ENCODE peak calls at places on chromosomes 5 and 9, in four cellular contexts. One of them, this sample, is unnamed.

GRCh38 chr9:131873891-131874440 is 134.1 kb upstream of the RAPGEF1 start:
- DNase-seq in stomach: no peak
- DNase-seq in A549: no peak
- DNase-seq in ovary: no peak
- DNase-seq in this sample: no peak

GRCh38 chr5:79962580-79963222 is 28.4 kb downstream of the MTX3 start:
- DNase-seq in A549: no peak
- DNase-seq in ovary: no peak
- DNase-seq in stomach: no peak
- DNase-seq in this sample: no peak

GRCh38 chr5:149358294-149358651 is 427 bp downstream of the PCYOX1L start:
- DNase-seq in A549: no peak
- DNase-seq in stomach: peak
- DNase-seq in ovary: peak
- DNase-seq in this sample: peak

GRCh38 chr5:133967124-133967523 is 1.3 kb downstream of the C5orf15 start:
- DNase-seq in ovary: no peak
- DNase-seq in A549: no peak
- DNase-seq in stomach: no peak
- DNase-seq in this sample: no peak

GRCh38 chr9:131503626-131504465 is 1.1 kb downstream of the POMT1 start:
- DNase-seq in ovary: no peak
- DNase-seq in stomach: no peak
- DNase-seq in A549: peak
- DNase-seq in this sample: no peak

GRCh38 chr9:123716339-123716738 is 213.6 kb downstream of the DENND1A start:
- DNase-seq in stomach: no peak
- DNase-seq in A549: no peak
- DNase-seq in ovary: no peak
- DNase-seq in this sample: no peak

GRCh38 chr5:115072266-115073056 is 97.2 kb downstream of the TRIM36 start:
- DNase-seq in ovary: no peak
- DNase-seq in A549: no peak
- DNase-seq in stomach: no peak
- DNase-seq in this sample: no peak

GRCh38 chr9:34375901-34376595 is 650 bp downstream of the MYORG start:
- DNase-seq in stomach: peak
- DNase-seq in A549: peak
- DNase-seq in ovary: peak
- DNase-seq in this sample: no peak

GRCh38 chr5:143002459-143003327 is 232.5 kb downstream of the ARHGAP26 start:
- DNase-seq in ovary: no peak
- DNase-seq in A549: peak
- DNase-seq in stomach: peak
- DNase-seq in this sample: no peak

GRCh38 chr5:174834081-174834480 is 109.7 kb downstream of the MSX2 start:
- DNase-seq in stomach: no peak
- DNase-seq in A549: no peak
- DNase-seq in ovary: no peak
- DNase-seq in this sample: no peak

GRCh38 chr9:16241231-16241630 is 629.2 kb downstream of the BNC2 start:
- DNase-seq in stomach: no peak
- DNase-seq in ovary: no peak
- DNase-seq in A549: no peak
- DNase-seq in this sample: no peak

DNA sequence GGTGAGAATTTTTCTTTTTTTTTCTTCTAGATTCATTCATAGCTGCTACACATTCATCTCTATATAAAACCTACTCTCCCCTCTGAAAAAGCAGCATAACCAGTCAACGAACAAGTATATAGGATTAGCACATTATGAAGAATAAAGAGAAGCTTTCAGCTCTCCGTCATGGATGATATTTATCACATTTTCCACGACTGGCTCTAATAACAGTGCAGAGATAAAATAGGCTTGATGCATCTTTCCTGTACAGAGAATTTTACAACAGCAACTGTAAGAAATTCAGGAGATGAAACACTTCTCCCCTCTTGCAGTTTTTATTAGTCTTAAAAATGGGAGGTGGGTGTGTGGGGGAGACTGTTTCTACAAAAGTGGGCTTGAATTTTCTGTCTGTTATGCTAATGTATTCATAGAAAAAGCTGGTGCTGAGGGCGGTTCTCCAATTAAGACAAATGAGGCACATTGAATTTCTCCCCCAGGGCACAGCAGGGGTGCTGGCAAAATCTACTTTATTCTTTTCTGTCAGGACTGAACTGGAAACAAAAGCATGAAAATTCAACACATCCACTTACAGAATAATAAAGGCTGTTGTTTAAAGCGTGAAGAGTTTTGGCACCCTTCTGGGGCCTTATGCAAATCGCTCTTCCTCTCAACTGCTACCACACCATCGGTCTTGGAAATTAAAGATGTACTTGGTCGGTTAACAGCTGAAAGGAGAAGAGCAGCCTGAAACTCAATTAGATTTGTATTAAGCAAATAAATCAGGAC is 233.9 kb upstream of the ZNF608 start:
- DNase-seq in A549: no peak
- DNase-seq in ovary: no peak
- DNase-seq in stomach: no peak
- DNase-seq in this sample: no peak
- H3K27ac ChIP-seq in A549: no peak
- H3K27ac ChIP-seq in ovary: no peak
- H3K27ac ChIP-seq in stomach: no peak
- H3K27ac ChIP-seq in this sample: peak

DNA sequence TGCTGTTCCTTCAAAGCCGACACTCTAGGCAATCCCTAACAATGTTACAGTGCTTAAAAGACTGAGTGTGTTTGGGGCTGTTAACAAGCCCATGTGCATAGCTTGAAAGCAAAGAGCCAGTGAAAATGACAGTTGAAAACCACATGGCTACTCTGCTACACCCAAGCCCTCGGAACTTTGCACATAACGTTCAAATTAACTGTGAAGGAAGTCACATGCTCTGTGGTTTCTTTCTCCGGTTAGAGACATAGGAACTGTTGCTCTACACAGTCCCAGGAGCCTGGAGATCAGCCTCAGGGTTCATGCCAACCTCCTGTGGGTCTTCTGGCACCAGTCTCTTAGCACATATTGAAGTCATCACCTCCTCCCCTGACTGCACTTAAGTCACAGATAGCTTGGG is 51.1 kb downstream of the C9orf152 start:
- DNase-seq in stomach: no peak
- DNase-seq in A549: no peak
- DNase-seq in ovary: no peak
- DNase-seq in this sample: no peak
- TF ChIP-seq CTCF in stomach: no peak
- TF ChIP-seq CTCF in A549: no peak
- TF ChIP-seq CTCF in ovary: no peak
- TF ChIP-seq CTCF in this sample: no peak

GRCh38 chr5:40622463-40623252 is 57.1 kb upstream of the PTGER4 start:
- DNase-seq in A549: no peak
- DNase-seq in stomach: no peak
- DNase-seq in ovary: no peak
- DNase-seq in this sample: no peak
- TF ChIP-seq EP300 in A549: no peak
- TF ChIP-seq EP300 in stomach: no peak
- TF ChIP-seq EP300 in ovary: no peak
- TF ChIP-seq EP300 in this sample: no peak

GRCh38 chr9:125639057-125639456 is 68.0 kb downstream of the MAPKAP1 start:
- DNase-seq in A549: no peak
- DNase-seq in ovary: no peak
- DNase-seq in stomach: no peak
- DNase-seq in this sample: no peak

GRCh38 chr9:125637264-125637663 is 69.7 kb downstream of the MAPKAP1 start:
- DNase-seq in stomach: no peak
- DNase-seq in A549: no peak
- DNase-seq in ovary: no peak
- DNase-seq in this sample: no peak

GRCh38 chr9:125635888-125636287 is 71.1 kb downstream of the MAPKAP1 start:
- DNase-seq in stomach: no peak
- DNase-seq in ovary: no peak
- DNase-seq in A549: no peak
- DNase-seq in this sample: no peak

GRCh38 chr9:125638239-125638638 is 68.8 kb downstream of the MAPKAP1 start:
- DNase-seq in A549: no peak
- DNase-seq in ovary: no peak
- DNase-seq in stomach: no peak
- DNase-seq in this sample: no peak

DNA sequence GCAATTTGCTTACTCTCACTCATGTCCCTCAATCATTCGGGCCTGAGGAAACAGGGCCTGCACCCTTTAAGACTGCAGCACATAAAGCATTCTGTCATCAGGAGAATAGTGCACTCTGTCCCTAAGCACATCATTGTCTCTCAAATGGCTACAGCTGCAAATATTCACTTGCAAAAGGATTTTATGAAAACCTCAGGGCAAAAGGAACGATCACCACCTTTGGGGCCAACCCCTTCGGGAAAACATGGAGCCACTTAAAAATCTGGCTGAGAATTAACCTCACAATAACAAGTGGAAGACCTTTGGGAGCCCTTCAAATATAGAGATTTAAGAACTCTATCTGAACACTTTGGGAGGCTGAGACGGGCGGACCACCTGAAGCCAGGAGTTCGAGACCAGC is 68.4 kb downstream of the MAPKAP1 start:
- DNase-seq in ovary: no peak
- DNase-seq in stomach: no peak
- DNase-seq in A549: no peak
- DNase-seq in this sample: no peak
- H3K27ac ChIP-seq in ovary: no peak
- H3K27ac ChIP-seq in stomach: no peak
- H3K27ac ChIP-seq in A549: no peak
- H3K27ac ChIP-seq in this sample: no peak

GRCh38 chr5:97044057-97044456 is 98.4 kb downstream of the LIX1 start:
- DNase-seq in stomach: peak
- DNase-seq in ovary: no peak
- DNase-seq in A549: no peak
- DNase-seq in this sample: no peak
- TF ChIP-seq CTCF in stomach: peak
- TF ChIP-seq CTCF in ovary: no peak
- TF ChIP-seq CTCF in A549: peak
- TF ChIP-seq CTCF in this sample: no peak

GRCh38 chr5:140554454-140554853 is 2.8 kb downstream of the SRA1 start:
- DNase-seq in ovary: no peak
- DNase-seq in A549: no peak
- DNase-seq in stomach: no peak
- DNase-seq in this sample: no peak
- TF ChIP-seq EP300 in ovary: no peak
- TF ChIP-seq EP300 in A549: no peak
- TF ChIP-seq EP300 in stomach: no peak
- TF ChIP-seq EP300 in this sample: no peak

GRCh38 chr5:82332064-82332855 is 54.1 kb upstream of the RPS23 start:
- DNase-seq in ovary: no peak
- DNase-seq in A549: no peak
- DNase-seq in stomach: no peak
- DNase-seq in this sample: no peak
- H3K27ac ChIP-seq in ovary: no peak
- H3K27ac ChIP-seq in A549: no peak
- H3K27ac ChIP-seq in stomach: no peak
- H3K27ac ChIP-seq in this sample: no peak

GRCh38 chr5:72821776-72822175 is 5.3 kb downstream of the TNPO1 start:
- DNase-seq in stomach: no peak
- DNase-seq in A549: no peak
- DNase-seq in ovary: no peak
- DNase-seq in this sample: no peak

GRCh38 chr5:72817076-72817476 is 615 bp downstream of the TNPO1 start:
- DNase-seq in A549: peak
- DNase-seq in ovary: no peak
- DNase-seq in stomach: peak
- DNase-seq in this sample: peak

GRCh38 chr5:72817639-72818266 is 1.3 kb downstream of the TNPO1 start:
- DNase-seq in A549: no peak
- DNase-seq in ovary: no peak
- DNase-seq in stomach: no peak
- DNase-seq in this sample: no peak

GRCh38 chr5:72816297-72817075 is at the start of gene TNPO1:
- DNase-seq in ovary: peak
- DNase-seq in A549: peak
- DNase-seq in stomach: peak
- DNase-seq in this sample: peak

GRCh38 chr5:72818866-72819534 is 2.5 kb downstream of the TNPO1 start:
- DNase-seq in ovary: peak
- DNase-seq in stomach: peak
- DNase-seq in A549: peak
- DNase-seq in this sample: peak
- TF ChIP-seq CTCF in ovary: no peak
- TF ChIP-seq CTCF in stomach: peak
- TF ChIP-seq CTCF in A549: peak
- TF ChIP-seq CTCF in this sample: peak

This sample was measured in tibial nerve.